ENCODE peak calls at places on chromosomes 1 and 21, in six cellular contexts. G is NCI-H1930; H is stimulated activated effector memory CD8-positive, alpha-beta T cell treated with anti-CD3 and anti-CD28 coated beads, Interleukin-12 subunit alpha, Interleukin-12 subunit beta, amount 100 ng/mL, for 72 hours; Q is KG1; B is dorsolateral prefrontal cortex; M is HT-29. I is an unnamed sample.

GRCh38 chr1:221228594-221228993 is 349.4 kb downstream of the HLX start:
- DNase-seq in G (no peak), H (no peak), Q (no peak), B (no peak), M (no peak), I (no peak)

GRCh38 chr21:29145354-29145782 is 14.9 kb downstream of the MAP3K7CL start:
- DNase-seq in G (no peak), H (no peak), Q (no peak), B (peak; percentile 61), M (no peak), I (peak; percentile 18)

GRCh38 chr1:156246762-156247459 is 945 bp downstream of the PAQR6 start:
- DNase-seq in G (no peak), H (no peak), Q (no peak), B (no peak), M (peak; percentile 59), I (no peak)

GRCh38 chr1:230084408-230085177 is 17.6 kb downstream of the GALNT2 start:
- DNase-seq in G (no peak), H (peak; percentile 44), Q (no peak), B (peak; percentile 74), M (peak; percentile 63), I (no peak)

GRCh38 chr1:74592580-74593355 is 80.4 kb upstream of the LRRC53 start:
- DNase-seq in G (no peak), H (no peak), Q (no peak), B (no peak), M (no peak), I (no peak)

GRCh38 chr1:183702087-183702812 is 49.1 kb upstream of the APOBEC4 start:
- DNase-seq in G (no peak), H (no peak), Q (no peak), B (no peak), M (no peak), I (no peak)

GRCh38 chr21:25871566-25871965 is 136.8 kb downstream of the GABPA start:
- DNase-seq in G (peak; percentile 14), H (no peak), Q (no peak), B (no peak), M (no peak), I (no peak)

GRCh38 chr1:55039342-55040082 is at the start of gene PCSK9:
- DNase-seq in G (no peak), H (no peak), Q (no peak), B (peak; percentile 46), M (no peak), I (no peak)

GRCh38 chr1:53305650-53306049 is 22.2 kb downstream of the LRP8 start:
- DNase-seq in G (no peak), H (no peak), Q (no peak), B (no peak), M (no peak), I (no peak)

GRCh38 chr1:14625587-14626447 is 27.3 kb downstream of the KAZN start:
- DNase-seq in G (no peak), H (no peak), Q (no peak), B (no peak), M (no peak), I (no peak)

GRCh38 chr1:107750364-107750959 is 214.5 kb downstream of the VAV3 start:
- DNase-seq in G (peak; percentile 55), H (peak; percentile 17), Q (no peak), B (peak; percentile 52), M (peak; percentile 86), I (no peak)

GRCh38 chr1:94327001-94327685 is 89.8 kb upstream of the ARHGAP29 start:
- DNase-seq in G (no peak), H (no peak), Q (no peak), B (no peak), M (peak; percentile 75), I (no peak)

GRCh38 chr1:29502225-29502755 is 266.0 kb downstream of the PTPRU start:
- DNase-seq in G (no peak), H (no peak), Q (no peak), B (no peak), M (no peak), I (no peak)

GRCh38 chr1:67134692-67135091 is at the start of gene C1orf141:
- DNase-seq in G (no peak), H (no peak), Q (no peak), B (peak; percentile 44), M (no peak), I (peak; percentile 37)

GRCh38 chr1:77950873-77951272 is 28.0 kb downstream of the FUBP1 start:
- DNase-seq in G (no peak), H (no peak), Q (no peak), B (no peak), M (no peak), I (no peak)

GRCh38 chr1:29481031-29481430 is 244.7 kb downstream of the PTPRU start:
- DNase-seq in G (no peak), H (no peak), Q (no peak), B (no peak), M (no peak), I (no peak)

GRCh38 chr1:181126871-181127587 is 38.5 kb downstream of the IER5 start:
- DNase-seq in G (peak; percentile 42), H (no peak), Q (no peak), B (peak; percentile 35), M (peak; percentile 92), I (no peak)

GRCh38 chr1:163054056-163054706 is 15.0 kb upstream of the RGS4 start:
- DNase-seq in G (no peak), H (no peak), Q (no peak), B (no peak), M (no peak), I (no peak)

GRCh38 chr1:93450331-93450730 is 2.4 kb downstream of the FNBP1L start:
- DNase-seq in G (no peak), H (no peak), Q (no peak), B (no peak), M (no peak), I (no peak)

GRCh38 chr21:36254106-36254941 is 65.7 kb upstream of the MORC3 start:
- DNase-seq in G (no peak), H (no peak), Q (no peak), B (no peak), M (no peak), I (no peak)

GRCh38 chr1:2623571-2624337 is 9.1 kb downstream of the MMEL1 start:
- DNase-seq in G (no peak), H (no peak), Q (no peak), B (no peak), M (no peak), I (no peak)

GRCh38 chr1:232227171-232227740 is 402.7 kb downstream of the SIPA1L2 start:
- DNase-seq in G (no peak), H (no peak), Q (no peak), B (no peak), M (no peak), I (no peak)

GRCh38 chr1:55129194-55129728 is 85.9 kb downstream of the USP24 start:
- DNase-seq in G (no peak), H (no peak), Q (no peak), B (no peak), M (no peak), I (no peak)

GRCh38 chr1:44027320-44027719 is 3.9 kb downstream of the SLC6A9 start:
- DNase-seq in G (no peak), H (no peak), Q (no peak), B (no peak), M (no peak), I (no peak)

GRCh38 chr1:76864383-76864782 is 2.9 kb upstream of the ST6GALNAC5 start:
- DNase-seq in G (no peak), H (no peak), Q (no peak), B (no peak), M (no peak), I (no peak)

GRCh38 chr1:232145768-232146167 is 484.2 kb downstream of the SIPA1L2 start:
- DNase-seq in G (no peak), H (no peak), Q (no peak), B (no peak), M (no peak), I (no peak)

GRCh38 chr1:86696522-86696921 is 7.9 kb upstream of the SH3GLB1 start:
- DNase-seq in G (no peak), H (no peak), Q (no peak), B (no peak), M (no peak), I (no peak)

GRCh38 chr1:27686223-27686990 is 14.4 kb upstream of the IFI6 start:
- DNase-seq in G (no peak), H (no peak), Q (no peak), B (no peak), M (peak; percentile 82), I (no peak)

GRCh38 chr21:42624936-42625335 is 28.5 kb upstream of the PDE9A start:
- DNase-seq in G (no peak), H (no peak), Q (no peak), B (no peak), M (no peak), I (no peak)

GRCh38 chr21:44930543-44930981 is 9.3 kb upstream of the SLX9 start:
- DNase-seq in G (no peak), H (peak; percentile 33), Q (no peak), B (no peak), M (no peak), I (no peak)

GRCh38 chr1:26281091-26281958 is 1.4 kb downstream of the SH3BGRL3 start:
- DNase-seq in G (no peak), H (no peak), Q (no peak), B (no peak), M (peak; percentile 19), I (no peak)

GRCh38 chr21:26834181-26834945 is 10.8 kb downstream of the ADAMTS1 start:
- DNase-seq in G (no peak), H (no peak), Q (no peak), B (no peak), M (no peak), I (no peak)

GRCh38 chr21:26840912-26841311 is 4.3 kb downstream of the ADAMTS1 start:
- DNase-seq in G (peak; percentile 12), H (no peak), Q (no peak), B (no peak), M (peak; percentile 4), I (no peak)

GRCh38 chr21:26449161-26449560 is 123.9 kb downstream of the CYYR1 start:
- DNase-seq in G (no peak), H (no peak), Q (no peak), B (no peak), M (no peak), I (no peak)